ENCODE peak calls at places on chromosomes 13 and 19, in five cellular contexts. D is IMR-90, K is A549, V is GM12878, X is HepG2. E is an unnamed sample.

GRCh38 chr19:58021541-58022282 is 12.1 kb upstream of the ZSCAN1 start:
- DNase-seq in D (peak), K (peak), V (no peak), X (peak), E (peak)

GRCh38 chr13:109673477-109673876 is 112.9 kb downstream of the IRS2 start:
- DNase-seq in D (peak), K (no peak), V (no peak), X (no peak), E (no peak)

GRCh38 chr19:4267101-4267900 is 11.8 kb upstream of the SHD start:
- DNase-seq in D (peak), K (peak), V (no peak), X (peak), E (peak)

GRCh38 chr19:55149078-55150003 is at the start of gene TNNT1:
- DNase-seq in D (no peak), K (no peak), V (no peak), X (no peak), E (no peak)

GRCh38 chr13:100798739-100799361 is 124.3 kb upstream of the TMTC4 start:
- DNase-seq in D (no peak), K (no peak), V (no peak), X (no peak), E (no peak)

GRCh38 chr19:15613338-15613737 is 1.7 kb upstream of the CYP4F8 start:
- DNase-seq in D (no peak), K (no peak), V (no peak), X (no peak), E (no peak)

GRCh38 chr19:9914001-9914314 is 22.4 kb downstream of the OLFM2 start:
- DNase-seq in D (no peak), K (peak), V (no peak), X (no peak), E (peak)

GRCh38 chr19:29308977-29309520 is 96.1 kb upstream of the UQCRFS1 start:
- DNase-seq in D (no peak), K (no peak), V (no peak), X (no peak), E (no peak)

GRCh38 chr13:30526612-30527217 is 61.0 kb upstream of the HMGB1 start:
- DNase-seq in D (peak), K (no peak), V (no peak), X (peak), E (no peak)

GRCh38 chr19:42095814-42096230 is 19.9 kb downstream of the ZNF574 start:
- DNase-seq in D (no peak), K (no peak), V (no peak), X (no peak), E (peak)

GRCh38 chr13:50374517-50374916 is 359.3 kb downstream of the KCNRG start:
- DNase-seq in D (no peak), K (no peak), V (no peak), X (no peak), E (no peak)

GRCh38 chr19:12838182-12838890 is at the start of gene MAST1:
- DNase-seq in D (no peak), K (no peak), V (no peak), X (no peak), E (peak)

GRCh38 chr19:48970923-48971395 is 5.8 kb downstream of the FTL start:
- DNase-seq in D (peak), K (peak), V (no peak), X (peak), E (peak)

GRCh38 chr19:3984908-3985642 is at the start of gene EEF2:
- DNase-seq in D (peak), K (peak), V (peak), X (peak), E (peak)

GRCh38 chr13:32025730-32026129 is 5.8 kb upstream of the FRY start:
- DNase-seq in D (no peak), K (no peak), V (no peak), X (no peak), E (no peak)

GRCh38 chr13:97328222-97328790 is 105.7 kb upstream of the RAP2A start:
- DNase-seq in D (peak), K (no peak), V (no peak), X (no peak), E (no peak)

GRCh38 chr13:61316647-61317046 is 99.0 kb downstream of the PCDH20 start:
- DNase-seq in D (no peak), K (no peak), V (no peak), X (no peak), E (no peak)

GRCh38 chr19:6100284-6100915 is 9.9 kb downstream of the RFX2 start:
- DNase-seq in D (no peak), K (no peak), V (no peak), X (no peak), E (peak)

GRCh38 chr13:37755349-37755748 is 114.2 kb downstream of the TRPC4 start:
- DNase-seq in D (no peak), K (no peak), V (no peak), X (no peak), E (no peak)

GRCh38 chr19:2330255-2330631 is 1.8 kb downstream of the SPPL2B start:
- DNase-seq in D (no peak), K (no peak), V (no peak), X (no peak), E (no peak)

GRCh38 chr13:45595968-45596367 is 19.6 kb downstream of the ERICH6B start:
- DNase-seq in D (no peak), K (no peak), V (no peak), X (no peak), E (no peak)

GRCh38 chr13:93872376-93872775 is 607.1 kb downstream of the DCT start:
- DNase-seq in D (no peak), K (no peak), V (no peak), X (no peak), E (no peak)

GRCh38 chr13:81738364-81738763 is 1397.4 kb upstream of the SPRY2 start:
- DNase-seq in D (no peak), K (no peak), V (no peak), X (no peak), E (no peak)

GRCh38 chr13:40444241-40444640 is 222.2 kb downstream of the FOXO1 start:
- DNase-seq in D (no peak), K (no peak), V (no peak), X (no peak), E (no peak)

GRCh38 chr19:51511353-51511752 is 9.8 kb upstream of the SIGLEC12 start:
- DNase-seq in D (no peak), K (no peak), V (no peak), X (peak), E (peak)

GRCh38 chr13:29140277-29140676 is 320.1 kb downstream of the MTUS2 start:
- DNase-seq in D (no peak), K (no peak), V (no peak), X (no peak), E (no peak)

GRCh38 chr13:42027286-42027685 is 21.2 kb upstream of the DGKH start:
- DNase-seq in D (no peak), K (no peak), V (no peak), X (no peak), E (no peak)

GRCh38 chr13:42022796-42023493 is 25.5 kb upstream of the DGKH start:
- DNase-seq in D (no peak), K (no peak), V (no peak), X (no peak), E (no peak)

DNA sequence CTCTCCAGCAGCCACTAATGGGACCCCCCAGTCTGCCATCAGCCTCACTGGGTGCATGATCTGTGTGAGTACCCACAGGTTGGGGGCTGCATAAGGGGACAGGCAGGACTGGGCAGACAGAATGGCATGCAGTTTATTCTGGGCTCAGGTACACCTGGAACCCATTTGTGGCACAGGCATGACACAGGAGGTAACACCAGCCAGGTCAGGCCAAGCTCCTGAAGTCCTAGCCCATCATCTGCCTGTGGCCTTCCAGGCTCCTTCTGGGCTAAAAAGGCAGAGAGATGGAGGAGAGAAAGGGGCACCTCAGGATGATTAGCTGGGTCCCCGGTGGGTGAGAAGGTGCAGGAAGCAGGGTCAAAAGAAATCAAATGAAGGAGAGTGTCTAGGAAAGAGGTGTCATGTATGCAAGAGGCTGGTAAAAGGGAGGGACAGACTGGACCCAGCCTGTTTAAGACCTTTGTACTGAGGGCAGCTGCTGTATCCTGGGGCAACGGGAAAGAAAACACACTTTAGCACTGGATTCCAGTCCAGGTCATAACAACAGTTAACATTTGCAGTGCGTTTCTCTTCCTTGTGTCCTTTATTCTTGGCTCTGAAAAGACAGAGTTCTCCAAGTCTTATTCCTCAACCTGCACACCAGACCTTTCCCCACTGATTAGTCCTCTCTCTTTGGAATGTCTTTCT is 20.2 kb upstream of the DGKH start:
- DNase-seq in D (no peak), K (peak), V (no peak), X (peak), E (no peak)
- TF ChIP-seq CEBPB in D (no peak), K (no peak), V (no peak), X (no peak), E (no peak)

GRCh38 chr13:62933809-62934208 is 1518.2 kb upstream of the PCDH20 start:
- DNase-seq in D (no peak), K (no peak), V (no peak), X (no peak), E (no peak)
- TF ChIP-seq SMC3 in D (no peak), K (no peak), V (no peak), X (no peak), E (no peak)

GRCh38 chr19:44734357-44734756 is 14.2 kb upstream of the BCL3 start:
- DNase-seq in D (no peak), K (no peak), V (no peak), X (no peak), E (no peak)

GRCh38 chr19:44731622-44732021 is 16.9 kb upstream of the BCL3 start:
- DNase-seq in D (no peak), K (no peak), V (no peak), X (no peak), E (no peak)

GRCh38 chr19:44731081-44731480 is 17.4 kb upstream of the BCL3 start:
- DNase-seq in D (no peak), K (no peak), V (no peak), X (no peak), E (no peak)

GRCh38 chr19:44735011-44735410 is 13.5 kb upstream of the BCL3 start:
- DNase-seq in D (no peak), K (no peak), V (no peak), X (no peak), E (no peak)

DNA sequence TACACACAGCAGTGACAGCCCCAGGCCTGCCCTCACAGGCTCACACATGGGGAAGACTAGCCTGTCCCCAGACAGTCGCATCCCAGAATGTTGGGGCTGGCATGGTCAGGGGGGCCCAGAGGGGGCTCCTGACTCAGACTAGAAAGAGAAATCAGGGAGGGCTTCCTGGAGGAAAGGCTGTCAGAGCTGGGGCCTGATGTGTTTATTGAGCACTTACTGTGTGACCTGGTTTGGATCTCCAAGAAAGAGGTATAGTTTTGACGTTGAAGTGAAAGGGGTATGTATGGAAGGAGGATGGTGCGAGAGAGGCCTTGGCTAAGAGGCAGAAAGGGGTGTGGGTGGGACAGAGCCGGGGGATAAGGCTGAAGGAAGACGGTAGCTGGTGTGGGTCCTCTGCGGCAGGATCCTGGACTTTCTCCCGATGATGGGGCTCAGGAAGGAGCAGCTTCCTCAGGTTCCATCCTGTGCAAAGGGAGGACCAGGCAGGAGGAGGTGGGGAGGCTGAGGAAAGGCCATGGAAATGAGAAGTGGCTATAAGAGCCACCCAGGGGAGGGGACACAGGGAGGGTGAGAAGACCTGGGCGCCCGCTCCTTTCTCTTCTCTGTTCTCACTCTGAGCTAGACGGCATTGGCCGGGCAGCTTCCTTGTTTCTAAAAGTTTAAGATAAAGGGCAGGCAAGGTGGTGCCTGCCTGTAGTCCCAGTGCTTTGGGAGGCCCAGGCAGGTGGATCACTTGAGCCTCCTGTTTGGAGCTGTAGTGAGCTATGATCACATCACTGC is 16.1 kb upstream of the BCL3 start:
- DNase-seq in D (no peak), K (no peak), V (no peak), X (no peak), E (no peak)
- TF ChIP-seq CEBPB in D (no peak), K (no peak), V (no peak), X (no peak), E (no peak)

GRCh38 chr13:80086304-80086721 is 254.6 kb downstream of the SPRY2 start:
- DNase-seq in D (peak), K (no peak), V (no peak), X (no peak), E (no peak)
- TF ChIP-seq SMC3 in D (no peak), K (no peak), V (no peak), X (no peak), E (no peak)

GRCh38 chr19:17390665-17391370 is 3.2 kb downstream of the CCDC194 start:
- DNase-seq in D (peak), K (peak), V (no peak), X (peak), E (peak)

GRCh38 chr19:17389957-17390664 is 3.9 kb downstream of the CCDC194 start:
- DNase-seq in D (no peak), K (no peak), V (no peak), X (no peak), E (peak)

GRCh38 chr19:17389288-17389687 is 4.7 kb downstream of the CCDC194 start:
- DNase-seq in D (no peak), K (no peak), V (no peak), X (no peak), E (no peak)

GRCh38 chr19:17380426-17381138 is 3.4 kb upstream of the PLVAP start:
- DNase-seq in D (no peak), K (no peak), V (no peak), X (no peak), E (no peak)

GRCh38 chr19:17385878-17386611 is 8.0 kb downstream of the CCDC194 start:
- DNase-seq in D (peak), K (peak), V (no peak), X (peak), E (peak)
- TF ChIP-seq CEBPB in D (no peak), K (no peak), V (no peak), X (no peak), E (no peak)

GRCh38 chr13:77545626-77546412 is 10.3 kb downstream of the SCEL start:
- DNase-seq in D (no peak), K (no peak), V (no peak), X (no peak), E (no peak)

GRCh38 chr13:77543711-77544110 is 8.2 kb downstream of the SCEL start:
- DNase-seq in D (no peak), K (no peak), V (no peak), X (no peak), E (no peak)

GRCh38 chr13:77544765-77545316 is 9.3 kb downstream of the SCEL start:
- DNase-seq in D (no peak), K (no peak), V (no peak), X (no peak), E (no peak)

GRCh38 chr13:77548095-77548494 is 12.6 kb downstream of the SCEL start:
- DNase-seq in D (no peak), K (no peak), V (no peak), X (no peak), E (no peak)

DNA sequence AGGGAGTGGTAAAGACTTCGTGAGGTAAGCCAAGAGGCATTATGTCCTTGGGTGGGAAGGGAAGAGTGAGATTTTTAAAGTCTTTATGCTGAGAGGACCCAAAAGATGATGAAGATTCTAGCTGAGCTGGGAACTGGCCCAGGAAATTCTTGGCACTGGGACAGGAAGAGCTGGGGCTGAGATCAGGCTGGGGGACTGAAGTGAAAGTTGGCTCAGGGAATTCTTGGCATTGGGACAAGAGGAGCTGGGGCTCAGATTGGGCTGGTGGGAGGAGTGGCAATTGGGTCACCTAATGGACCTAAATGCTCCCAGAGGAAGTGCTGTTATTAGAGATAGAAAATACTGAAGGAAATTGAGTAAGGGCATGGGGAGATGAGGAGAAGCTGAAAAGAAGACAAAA is 8.9 kb downstream of the SCEL start:
- DNase-seq in D (no peak), K (no peak), V (no peak), X (no peak), E (no peak)
- TF ChIP-seq SMC3 in D (no peak), K (no peak), V (no peak), X (no peak), E (no peak)

GRCh38 chr19:8451885-8452284 is 7.1 kb downstream of the HNRNPM start:
- DNase-seq in D (peak), K (peak), V (no peak), X (peak), E (no peak)
- TF ChIP-seq CEBPB in D (peak), K (no peak), V (no peak), X (no peak), E (no peak)

DNA sequence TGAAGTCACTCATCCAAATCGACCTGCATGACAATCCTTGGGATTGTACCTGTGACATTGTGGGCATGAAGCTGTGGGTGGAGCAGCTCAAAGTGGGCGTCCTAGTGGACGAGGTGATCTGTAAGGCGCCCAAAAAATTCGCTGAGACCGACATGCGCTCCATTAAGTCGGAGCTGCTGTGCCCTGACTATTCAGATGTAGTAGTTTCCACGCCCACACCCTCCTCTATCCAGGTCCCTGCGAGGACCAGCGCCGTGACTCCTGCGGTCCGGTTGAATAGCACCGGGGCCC is 5.8 kb downstream of the SLITRK5 start:
- DNase-seq in D (no peak), K (no peak), V (no peak), X (no peak), E (no peak)
- TF ChIP-seq SMC3 in D (no peak), K (no peak), V (no peak), X (no peak), E (no peak)

DNA sequence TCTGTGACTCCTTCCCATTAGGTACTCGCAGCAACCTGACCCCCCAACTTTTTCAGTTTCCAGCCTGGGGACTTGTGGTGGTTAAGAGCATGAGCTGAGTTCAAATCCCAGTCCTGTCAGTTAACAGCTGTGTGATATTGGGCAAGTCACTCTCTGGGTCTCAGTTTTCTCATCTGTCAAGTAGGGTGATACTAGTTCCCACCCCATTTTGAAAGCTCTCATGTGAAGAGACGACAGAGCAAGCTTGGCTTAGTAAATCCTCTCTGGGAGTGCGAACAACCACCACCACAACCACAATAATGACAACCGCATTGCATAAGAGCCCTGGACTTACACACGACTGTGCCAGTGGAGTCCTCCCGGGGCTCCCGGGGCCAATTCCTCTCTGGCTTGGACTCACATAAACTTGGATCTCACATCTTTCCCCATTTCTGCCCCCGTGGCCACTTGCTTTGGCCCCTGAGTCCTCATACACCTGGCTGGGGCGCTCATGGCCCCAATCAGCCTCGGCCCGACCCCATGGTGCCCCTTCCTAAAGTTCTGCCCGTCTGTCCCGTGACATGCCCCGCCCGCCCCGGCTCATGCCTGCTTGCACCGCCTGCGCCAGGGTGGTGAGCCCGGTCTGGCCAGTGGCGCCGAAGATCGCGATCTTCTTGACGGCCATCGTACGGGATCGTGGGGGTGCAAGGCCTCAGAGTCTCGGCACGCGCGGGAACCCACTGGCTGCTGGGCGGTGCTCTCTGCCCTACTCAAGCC is at the start of gene BLVRB:
- DNase-seq in D (peak), K (no peak), V (no peak), X (peak), E (no peak)
- TF ChIP-seq CEBPB in D (peak), K (peak), V (no peak), X (peak), E (peak)

E was measured in K562.